ENCODE peak calls at places on chromosome 1, in nine cellular contexts. Z is DMS79 treated with DMSO at 0.1 percent for 48 hours, S is GM03348, P is heart left ventricle, H is LoVo, T is H4, N is aorta, K is HuH-7.5, V is T-helper 9 cell. J is an unnamed sample.

GRCh38 chr1:78323311-78323710 is 167.5 kb upstream of the PTGFR start:
- DNase-seq in Z (no peak), S (no peak), P (no peak), H (no peak), T (no peak), N (no peak), K (no peak), V (no peak), J (no peak)

GRCh38 chr1:206878456-206878855 is 13.0 kb downstream of the IL20 start:
- DNase-seq in Z (no peak), S (no peak), P (no peak), H (no peak), T (no peak), N (no peak), K (no peak), V (no peak), J (no peak)

GRCh38 chr1:47104816-47105215 is 32.4 kb upstream of the CYP4A22 start:
- DNase-seq in Z (no peak), S (no peak), P (no peak), H (no peak), T (no peak), N (no peak), K (no peak), V (no peak), J (no peak)

GRCh38 chr1:38578444-38578951 is 281.1 kb downstream of the RRAGC start:
- DNase-seq in Z (peak), S (no peak), P (no peak), H (no peak), T (no peak), N (no peak), K (no peak), V (no peak), J (no peak)

GRCh38 chr1:54310439-54311328 is 95.5 kb downstream of the SSBP3 start:
- DNase-seq in Z (no peak), S (peak), P (peak), H (no peak), T (peak), N (no peak), K (peak), V (no peak), J (peak)

GRCh38 chr1:52569333-52570265 is 16.7 kb upstream of the TUT4 start:
- DNase-seq in Z (no peak), S (no peak), P (no peak), H (no peak), T (no peak), N (no peak), K (no peak), V (no peak), J (no peak)

GRCh38 chr1:162256287-162256686 is 120.4 kb downstream of the SPATA46 start:
- DNase-seq in Z (no peak), S (no peak), P (no peak), H (no peak), T (no peak), N (no peak), K (no peak), V (no peak), J (peak)

GRCh38 chr1:231860221-231861088 is 233.9 kb downstream of the DISC1 start:
- DNase-seq in Z (no peak), S (no peak), P (no peak), H (no peak), T (no peak), N (no peak), K (no peak), V (no peak), J (no peak)

GRCh38 chr1:151399890-151400235 is 490 bp downstream of the PSMB4 start:
- DNase-seq in Z (no peak), S (peak), P (no peak), H (peak), T (no peak), N (no peak), K (no peak), V (no peak), J (no peak)

GRCh38 chr1:173329747-173330146 is 122.6 kb upstream of the TNFSF4 start:
- DNase-seq in Z (no peak), S (peak), P (no peak), H (no peak), T (peak), N (no peak), K (no peak), V (no peak), J (no peak)

GRCh38 chr1:87084247-87084836 is 169.9 kb downstream of the HS2ST1 start:
- DNase-seq in Z (peak), S (peak), P (no peak), H (peak), T (peak), N (no peak), K (no peak), V (no peak), J (peak)

GRCh38 chr1:33234131-33234530 is 22.2 kb upstream of the ZNF362 start:
- DNase-seq in Z (no peak), S (no peak), P (no peak), H (no peak), T (no peak), N (no peak), K (no peak), V (no peak), J (no peak)

GRCh38 chr1:216665381-216665780 is 57.8 kb downstream of the ESRRG start:
- DNase-seq in Z (no peak), S (no peak), P (no peak), H (no peak), T (peak), N (no peak), K (no peak), V (no peak), J (no peak)

GRCh38 chr1:241702436-241702835 is 50.4 kb downstream of the WDR64 start:
- DNase-seq in Z (no peak), S (peak), P (no peak), H (peak), T (no peak), N (no peak), K (no peak), V (no peak), J (no peak)

GRCh38 chr1:19861842-19862530 is 20.2 kb upstream of the OTUD3 start:
- DNase-seq in Z (no peak), S (no peak), P (no peak), H (no peak), T (no peak), N (no peak), K (no peak), V (no peak), J (no peak)

GRCh38 chr1:180765156-180765555 is 133.3 kb downstream of the XPR1 start:
- DNase-seq in Z (no peak), S (no peak), P (no peak), H (no peak), T (no peak), N (no peak), K (no peak), V (no peak), J (no peak)

GRCh38 chr1:30342535-30343141 is 380.7 kb downstream of the MATN1 start:
- DNase-seq in Z (no peak), S (no peak), P (no peak), H (no peak), T (no peak), N (peak), K (no peak), V (no peak), J (no peak)

GRCh38 chr1:188350104-188350503 is 1521.4 kb downstream of the PLA2G4A start:
- DNase-seq in Z (no peak), S (no peak), P (no peak), H (no peak), T (no peak), N (no peak), K (no peak), V (no peak), J (no peak)

GRCh38 chr1:222914861-222915632 is 100.2 kb downstream of the DISP1 start:
- DNase-seq in Z (no peak), S (peak), P (no peak), H (no peak), T (no peak), N (no peak), K (no peak), V (no peak), J (no peak)

GRCh38 chr1:215079456-215079855 is 3.1 kb upstream of the KCNK2 start:
- DNase-seq in Z (no peak), S (no peak), P (no peak), H (no peak), T (no peak), N (no peak), K (no peak), V (no peak), J (no peak)

GRCh38 chr1:110542730-110543129 is 23.8 kb upstream of the KCNA10 start:
- DNase-seq in Z (no peak), S (peak), P (no peak), H (peak), T (peak), N (no peak), K (peak), V (no peak), J (no peak)

GRCh38 chr1:221431068-221431651 is 310.7 kb downstream of the DUSP10 start:
- DNase-seq in Z (no peak), S (peak), P (no peak), H (no peak), T (peak), N (no peak), K (no peak), V (no peak), J (no peak)

GRCh38 chr1:59367269-59368006 is 70.5 kb downstream of the FGGY start:
- DNase-seq in Z (no peak), S (peak), P (peak), H (no peak), T (peak), N (peak), K (no peak), V (no peak), J (no peak)

GRCh38 chr1:18347559-18347958 is 133.2 kb upstream of the KLHDC7A start:
- DNase-seq in Z (no peak), S (no peak), P (no peak), H (no peak), T (no peak), N (no peak), K (no peak), V (no peak), J (no peak)

GRCh38 chr1:43454270-43455011 is 710 bp upstream of the HYI start:
- DNase-seq in Z (peak), S (peak), P (peak), H (peak), T (no peak), N (peak), K (peak), V (peak), J (no peak)

GRCh38 chr1:106944721-106945120 is 111.8 kb upstream of the PRMT6 start:
- DNase-seq in Z (no peak), S (no peak), P (no peak), H (no peak), T (peak), N (no peak), K (no peak), V (no peak), J (peak)

GRCh38 chr1:201394596-201394995 is 4.5 kb downstream of the LAD1 start:
- DNase-seq in Z (no peak), S (no peak), P (no peak), H (no peak), T (no peak), N (no peak), K (no peak), V (no peak), J (no peak)

GRCh38 chr1:209363112-209363511 is 220.4 kb upstream of the CAMK1G start:
- DNase-seq in Z (no peak), S (no peak), P (no peak), H (no peak), T (no peak), N (no peak), K (no peak), V (no peak), J (no peak)

GRCh38 chr1:158793604-158794003 is 12.6 kb upstream of the OR6N2 start:
- DNase-seq in Z (no peak), S (no peak), P (no peak), H (no peak), T (no peak), N (no peak), K (no peak), V (peak), J (no peak)

GRCh38 chr1:94327001-94327685 is 89.8 kb upstream of the ARHGAP29 start:
- DNase-seq in Z (no peak), S (peak), P (peak), H (no peak), T (no peak), N (peak), K (no peak), V (no peak), J (no peak)

GRCh38 chr1:93301131-93301530 is 44.6 kb upstream of the DR1 start:
- DNase-seq in Z (no peak), S (no peak), P (no peak), H (no peak), T (no peak), N (no peak), K (no peak), V (no peak), J (no peak)

GRCh38 chr1:3069491-3070303 is 694 bp downstream of the PRDM16 start:
- DNase-seq in Z (peak), S (peak), P (peak), H (peak), T (peak), N (peak), K (peak), V (no peak), J (peak)

GRCh38 chr1:202112864-202113689 is 9.6 kb upstream of the GPR37L1 start:
- DNase-seq in Z (peak), S (peak), P (peak), H (peak), T (no peak), N (no peak), K (no peak), V (no peak), J (no peak)

GRCh38 chr1:163401211-163401610 is 79.5 kb downstream of the NUF2 start:
- DNase-seq in Z (no peak), S (no peak), P (no peak), H (peak), T (no peak), N (no peak), K (no peak), V (no peak), J (peak)

GRCh38 chr1:226436855-226437491 is 29.1 kb upstream of the PARP1 start:
- DNase-seq in Z (peak), S (no peak), P (no peak), H (no peak), T (no peak), N (no peak), K (no peak), V (no peak), J (no peak)

GRCh38 chr1:85174492-85174891 is 26.3 kb downstream of the SYDE2 start:
- DNase-seq in Z (no peak), S (no peak), P (no peak), H (no peak), T (no peak), N (no peak), K (no peak), V (no peak), J (no peak)

GRCh38 chr1:151760597-151761385 is 2.5 kb downstream of the MRPL9 start:
- DNase-seq in Z (no peak), S (no peak), P (no peak), H (no peak), T (no peak), N (no peak), K (no peak), V (no peak), J (no peak)

GRCh38 chr1:8450312-8450711 is 132.4 kb downstream of the SLC45A1 start:
- DNase-seq in Z (no peak), S (no peak), P (peak), H (no peak), T (no peak), N (no peak), K (no peak), V (no peak), J (no peak)